ENCODE peak calls at places on chromosomes 16 and 17, in four cellular contexts. One of them, this sample, is unnamed.

GRCh38 chr16:46882304-46882939 is 1.7 kb upstream of the GPT2 start:
- DNase-seq in psoas muscle: no peak
- DNase-seq in MM.1S: no peak
- DNase-seq in tibial nerve: no peak
- DNase-seq in this sample: no peak

GRCh38 chr16:78503501-78504110 is 404.2 kb downstream of the WWOX start:
- DNase-seq in psoas muscle: no peak
- DNase-seq in MM.1S: peak
- DNase-seq in tibial nerve: peak
- DNase-seq in this sample: peak

GRCh38 chr16:77675464-77676324 is 46.6 kb upstream of the NUDT7 start:
- DNase-seq in psoas muscle: peak
- DNase-seq in MM.1S: peak
- DNase-seq in tibial nerve: peak
- DNase-seq in this sample: peak

GRCh38 chr16:995087-995486 is 13.5 kb downstream of the SOX8 start:
- DNase-seq in psoas muscle: no peak
- DNase-seq in MM.1S: no peak
- DNase-seq in tibial nerve: no peak
- DNase-seq in this sample: no peak

GRCh38 chr17:68133370-68134045 is 98.0 kb downstream of the KPNA2 start:
- DNase-seq in psoas muscle: no peak
- DNase-seq in MM.1S: no peak
- DNase-seq in tibial nerve: no peak
- DNase-seq in this sample: no peak

GRCh38 chr17:5784791-5785190 is 200.5 kb upstream of the NLRP1 start:
- DNase-seq in psoas muscle: no peak
- DNase-seq in MM.1S: no peak
- DNase-seq in tibial nerve: no peak
- DNase-seq in this sample: no peak

GRCh38 chr17:27568811-27569210 is 62.2 kb upstream of the LGALS9 start:
- DNase-seq in psoas muscle: no peak
- DNase-seq in MM.1S: no peak
- DNase-seq in tibial nerve: no peak
- DNase-seq in this sample: no peak

GRCh38 chr16:88770459-88771293 is 14.3 kb downstream of the PIEZO1 start:
- DNase-seq in psoas muscle: peak
- DNase-seq in MM.1S: no peak
- DNase-seq in tibial nerve: no peak
- DNase-seq in this sample: no peak

GRCh38 chr17:16872836-16873653 is 98.9 kb downstream of the TNFRSF13B start:
- DNase-seq in psoas muscle: no peak
- DNase-seq in MM.1S: peak
- DNase-seq in tibial nerve: no peak
- DNase-seq in this sample: no peak

GRCh38 chr16:57192720-57193486 is 6.8 kb downstream of the RSPRY1 start:
- DNase-seq in psoas muscle: no peak
- DNase-seq in MM.1S: peak
- DNase-seq in tibial nerve: no peak
- DNase-seq in this sample: no peak

GRCh38 chr16:78571434-78571833 is 472.0 kb downstream of the WWOX start:
- DNase-seq in psoas muscle: no peak
- DNase-seq in MM.1S: no peak
- DNase-seq in tibial nerve: no peak
- DNase-seq in this sample: no peak

GRCh38 chr17:77718669-77718961 is 239.9 kb upstream of the TNRC6C start:
- DNase-seq in psoas muscle: no peak
- DNase-seq in MM.1S: no peak
- DNase-seq in tibial nerve: no peak
- DNase-seq in this sample: no peak

GRCh38 chr17:82400830-82401229 is 17.3 kb upstream of the HEXD start:
- DNase-seq in psoas muscle: peak
- DNase-seq in MM.1S: peak
- DNase-seq in tibial nerve: no peak
- DNase-seq in this sample: no peak

GRCh38 chr17:83183951-83184506 is 104.6 kb downstream of the METRNL start:
- DNase-seq in psoas muscle: no peak
- DNase-seq in MM.1S: no peak
- DNase-seq in tibial nerve: peak
- DNase-seq in this sample: no peak

GRCh38 chr17:16493470-16494048 is 1.6 kb upstream of the LRRC75A start:
- DNase-seq in psoas muscle: no peak
- DNase-seq in MM.1S: no peak
- DNase-seq in tibial nerve: no peak
- DNase-seq in this sample: no peak

GRCh38 chr16:87178177-87178863 is 138.9 kb downstream of the C16orf95 start:
- DNase-seq in psoas muscle: no peak
- DNase-seq in MM.1S: no peak
- DNase-seq in tibial nerve: peak
- DNase-seq in this sample: no peak

GRCh38 chr16:4520913-4521312 is 17.7 kb downstream of the CDIP1 start:
- DNase-seq in psoas muscle: no peak
- DNase-seq in MM.1S: no peak
- DNase-seq in tibial nerve: no peak
- DNase-seq in this sample: no peak

GRCh38 chr16:20880867-20881866 is 19.0 kb downstream of the DCUN1D3 start:
- DNase-seq in psoas muscle: no peak
- DNase-seq in MM.1S: no peak
- DNase-seq in tibial nerve: no peak
- DNase-seq in this sample: no peak

GRCh38 chr16:57807968-57808528 is 5.8 kb upstream of the KIFC3 start:
- DNase-seq in psoas muscle: peak
- DNase-seq in MM.1S: peak
- DNase-seq in tibial nerve: peak
- DNase-seq in this sample: no peak

GRCh38 chr16:24318670-24319069 is 62.5 kb downstream of the CACNG3 start:
- DNase-seq in psoas muscle: no peak
- DNase-seq in MM.1S: no peak
- DNase-seq in tibial nerve: no peak
- DNase-seq in this sample: no peak

GRCh38 chr16:85584192-85584757 is 28.8 kb upstream of the GSE1 start:
- DNase-seq in psoas muscle: no peak
- DNase-seq in MM.1S: no peak
- DNase-seq in tibial nerve: no peak
- DNase-seq in this sample: no peak

GRCh38 chr16:58426960-58427359 is 34.7 kb downstream of the GINS3 start:
- DNase-seq in psoas muscle: no peak
- DNase-seq in MM.1S: no peak
- DNase-seq in tibial nerve: peak
- DNase-seq in this sample: no peak

GRCh38 chr17:42679001-42679491 is 2.3 kb upstream of the PLEKHH3 start:
- DNase-seq in psoas muscle: no peak
- DNase-seq in MM.1S: peak
- DNase-seq in tibial nerve: peak
- DNase-seq in this sample: no peak

GRCh38 chr17:78458739-78459335 is 80.4 kb downstream of the PGS1 start:
- DNase-seq in psoas muscle: no peak
- DNase-seq in MM.1S: no peak
- DNase-seq in tibial nerve: no peak
- DNase-seq in this sample: no peak

GRCh38 chr17:15892679-15893332 is 52.1 kb upstream of the ADORA2B start:
- DNase-seq in psoas muscle: no peak
- DNase-seq in MM.1S: no peak
- DNase-seq in tibial nerve: no peak
- DNase-seq in this sample: no peak

GRCh38 chr17:68707032-68707431 is 105.9 kb upstream of the FAM20A start:
- DNase-seq in psoas muscle: no peak
- DNase-seq in MM.1S: no peak
- DNase-seq in tibial nerve: no peak
- DNase-seq in this sample: no peak

GRCh38 chr16:84186685-84187437 is at the start of gene TAF1C:
- DNase-seq in psoas muscle: peak
- DNase-seq in MM.1S: peak
- DNase-seq in tibial nerve: peak
- DNase-seq in this sample: peak

GRCh38 chr16:50534958-50535357 is 13.2 kb upstream of the NKD1 start:
- DNase-seq in psoas muscle: no peak
- DNase-seq in MM.1S: no peak
- DNase-seq in tibial nerve: no peak
- DNase-seq in this sample: no peak

GRCh38 chr16:27700596-27700995 is 150.7 kb downstream of the KATNIP start:
- DNase-seq in psoas muscle: no peak
- DNase-seq in MM.1S: no peak
- DNase-seq in tibial nerve: no peak
- DNase-seq in this sample: no peak

GRCh38 chr16:27699540-27699939 is 149.6 kb downstream of the KATNIP start:
- DNase-seq in psoas muscle: no peak
- DNase-seq in MM.1S: no peak
- DNase-seq in tibial nerve: no peak
- DNase-seq in this sample: no peak

GRCh38 chr16:27698746-27699145 is 148.8 kb downstream of the KATNIP start:
- DNase-seq in psoas muscle: no peak
- DNase-seq in MM.1S: no peak
- DNase-seq in tibial nerve: no peak
- DNase-seq in this sample: no peak

GRCh38 chr16:27695161-27695560 is 145.2 kb downstream of the KATNIP start:
- DNase-seq in psoas muscle: no peak
- DNase-seq in MM.1S: no peak
- DNase-seq in tibial nerve: no peak
- DNase-seq in this sample: no peak

GRCh38 chr16:27698266-27698665 is 148.3 kb downstream of the KATNIP start:
- DNase-seq in psoas muscle: no peak
- DNase-seq in MM.1S: no peak
- DNase-seq in tibial nerve: no peak
- DNase-seq in this sample: no peak
- TF ChIP-seq CTCF in psoas muscle: no peak
- TF ChIP-seq CTCF in MM.1S: peak
- TF ChIP-seq CTCF in tibial nerve: no peak
- TF ChIP-seq CTCF in this sample: peak

GRCh38 chr17:19549746-19550623 is 16.3 kb downstream of the SLC47A1 start:
- DNase-seq in psoas muscle: no peak
- DNase-seq in MM.1S: no peak
- DNase-seq in tibial nerve: no peak
- DNase-seq in this sample: no peak
- TF ChIP-seq CTCF in psoas muscle: no peak
- TF ChIP-seq CTCF in MM.1S: no peak
- TF ChIP-seq CTCF in tibial nerve: no peak
- TF ChIP-seq CTCF in this sample: no peak

DNA sequence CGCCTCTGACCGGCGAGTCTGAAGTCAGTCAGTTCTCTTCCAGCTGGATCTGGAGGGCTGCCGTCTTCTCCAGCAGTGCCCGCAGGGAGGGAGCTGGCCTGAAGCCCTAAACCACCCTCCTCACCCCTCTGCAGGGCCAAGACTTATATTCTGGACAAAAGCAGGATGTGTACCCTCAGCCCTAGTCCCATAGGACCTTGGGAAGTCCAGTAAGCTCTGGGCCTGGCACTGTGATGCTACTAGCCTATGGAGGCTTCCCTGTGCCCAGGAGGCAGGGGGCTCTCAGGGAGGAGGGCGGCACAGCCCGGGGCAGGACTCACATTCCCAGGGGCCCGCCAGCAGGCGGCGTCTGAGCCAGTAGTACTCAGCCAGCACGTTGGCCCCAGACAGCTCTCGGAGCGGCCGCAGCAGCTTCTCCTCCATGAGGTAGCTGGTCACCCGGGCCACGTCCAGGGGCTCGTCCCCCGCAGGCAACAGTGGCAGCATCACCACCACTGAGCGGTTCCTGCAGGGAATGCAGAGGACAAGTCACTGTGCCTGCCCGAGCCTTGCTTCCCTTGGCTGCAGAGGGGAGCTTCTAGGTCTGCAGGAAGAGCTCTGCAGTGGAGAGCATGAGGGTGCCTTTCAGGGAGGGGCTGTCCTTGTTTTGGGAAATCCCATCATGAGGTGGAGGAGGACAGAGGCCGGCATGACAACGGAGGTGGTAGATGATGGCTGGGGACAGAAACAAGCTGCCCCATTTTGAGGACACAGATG is 41.7 kb downstream of the RMI2 start:
- DNase-seq in psoas muscle: peak
- DNase-seq in MM.1S: no peak
- DNase-seq in tibial nerve: no peak
- DNase-seq in this sample: no peak
- TF ChIP-seq CTCF in psoas muscle: peak
- TF ChIP-seq CTCF in MM.1S: peak
- TF ChIP-seq CTCF in tibial nerve: peak
- TF ChIP-seq CTCF in this sample: peak

DNA sequence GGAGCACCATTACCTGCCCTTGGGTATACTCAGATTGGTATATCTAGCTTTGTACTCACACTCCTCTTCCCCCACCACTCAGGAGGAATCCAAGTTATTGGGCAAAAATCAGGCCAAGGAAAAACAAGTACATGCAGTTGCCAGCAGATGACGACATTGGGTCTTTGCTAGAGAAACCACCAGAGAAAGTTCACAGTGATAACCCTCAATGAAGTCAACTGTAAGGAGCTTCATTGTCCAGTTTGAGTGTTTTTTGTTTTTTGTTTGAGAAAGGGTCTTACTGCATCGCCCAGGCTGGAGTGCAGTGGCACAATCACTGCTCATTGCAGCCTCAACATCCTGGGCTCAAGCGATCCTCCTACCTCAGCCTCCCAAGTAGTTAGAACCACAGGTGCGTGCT is 34.6 kb upstream of the TOX3 start:
- DNase-seq in psoas muscle: no peak
- DNase-seq in MM.1S: no peak
- DNase-seq in tibial nerve: no peak
- DNase-seq in this sample: no peak
- TF ChIP-seq CTCF in psoas muscle: no peak
- TF ChIP-seq CTCF in MM.1S: no peak
- TF ChIP-seq CTCF in tibial nerve: no peak
- TF ChIP-seq CTCF in this sample: no peak

DNA sequence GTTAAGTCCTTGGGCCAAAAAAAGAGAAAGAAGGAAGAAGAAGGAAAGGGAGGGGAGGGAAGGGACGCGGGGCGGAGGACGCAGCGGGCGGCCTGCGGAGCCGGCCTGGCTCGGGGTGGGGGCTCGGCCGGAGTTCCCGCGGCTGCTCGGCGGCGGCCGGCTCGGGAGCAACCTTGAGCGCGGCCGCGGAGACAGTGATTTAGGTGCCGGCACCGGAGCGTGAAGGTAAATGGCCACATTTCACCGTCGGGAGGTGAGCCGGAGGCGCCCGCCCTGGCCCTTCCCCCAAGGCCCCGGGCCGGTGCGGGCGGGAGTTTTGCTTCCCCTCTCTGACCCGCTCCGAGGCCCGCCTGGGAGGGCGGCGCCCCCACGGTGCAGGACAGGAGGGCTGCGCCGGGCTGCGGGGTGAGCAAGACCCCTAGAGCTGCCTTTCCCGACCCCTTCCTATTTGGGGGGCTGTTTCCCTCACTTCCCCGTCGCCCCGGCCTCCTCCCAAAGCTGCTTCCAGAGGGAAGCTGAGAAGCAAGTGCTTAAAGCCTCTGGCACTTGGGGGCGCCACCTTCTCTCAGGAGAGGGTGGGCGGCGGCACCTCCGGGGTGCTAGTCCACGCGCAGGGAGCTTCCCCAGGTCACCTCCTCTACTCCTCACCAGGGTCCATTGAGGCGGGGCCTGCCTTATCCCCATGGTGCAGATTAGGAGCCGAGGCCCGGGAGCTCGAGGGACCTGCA is 56.5 kb downstream of the MRM1 start:
- DNase-seq in psoas muscle: no peak
- DNase-seq in MM.1S: no peak
- DNase-seq in tibial nerve: no peak
- DNase-seq in this sample: no peak
- TF ChIP-seq CTCF in psoas muscle: no peak
- TF ChIP-seq CTCF in MM.1S: no peak
- TF ChIP-seq CTCF in tibial nerve: no peak
- TF ChIP-seq CTCF in this sample: peak

This sample was measured in AG09319.